ENCODE peak calls at places on chromosomes 12 and 14, in nine cellular contexts. O, W, L, K, Q, M, S, X and Y are unnamed samples.

GRCh38 chr12:106753526-106753925 is 21.0 kb upstream of the RIC8B start:
- DNase-seq in K (peak; percentile 65), W (no peak), L (peak; percentile 92), Q (no peak), M (no peak), S (no peak), O (no peak), X (no peak), Y (peak; percentile 24)

GRCh38 chr14:51219473-51220448 is 20.3 kb upstream of the TMX1 start:
- DNase-seq in S (no peak), L (peak; percentile 30), W (peak; percentile 71), O (peak; percentile 8), X (peak; percentile 35), M (no peak), K (no peak), Q (no peak), Y (no peak)

GRCh38 chr12:64656429-64656828 is 46.1 kb downstream of the RASSF3 start:
- DNase-seq in S (no peak), M (no peak), K (no peak), Q (no peak), X (peak; percentile 36), W (no peak), L (no peak), O (peak; percentile 67), Y (no peak)

GRCh38 chr12:107435520-107435919 is 250.1 kb upstream of the PWP1 start:
- DNase-seq in Q (no peak), O (no peak), L (no peak), S (no peak), K (no peak), M (no peak), X (no peak), W (no peak), Y (no peak)

GRCh38 chr12:19148860-19149259 is 19.3 kb downstream of the PLEKHA5 start:
- DNase-seq in L (no peak), M (no peak), W (no peak), Q (no peak), X (no peak), O (no peak), S (no peak), K (no peak), Y (no peak)

GRCh38 chr12:41604830-41605229 is 416.7 kb downstream of the PDZRN4 start:
- DNase-seq in K (no peak), S (no peak), L (no peak), X (peak; percentile 61), M (no peak), Q (peak; percentile 36), W (peak; percentile 4), O (no peak), Y (no peak)

GRCh38 chr12:48512855-48513254 is 12.6 kb upstream of the OR8S1 start:
- DNase-seq in X (no peak), M (no peak), L (no peak), W (no peak), Q (no peak), O (no peak), S (no peak), K (no peak), Y (no peak)

GRCh38 chr14:85688024-85688423 is 158.1 kb downstream of the FLRT2 start:
- DNase-seq in S (no peak), M (no peak), O (no peak), Q (no peak), L (no peak), K (no peak), W (peak; percentile 81), X (peak; percentile 42), Y (no peak)

GRCh38 chr12:26134540-26134939 is 9.7 kb upstream of the BHLHE41 start:
- DNase-seq in W (no peak), K (no peak), M (no peak), Q (no peak), X (no peak), O (no peak), L (no peak), S (no peak), Y (no peak)

DNA sequence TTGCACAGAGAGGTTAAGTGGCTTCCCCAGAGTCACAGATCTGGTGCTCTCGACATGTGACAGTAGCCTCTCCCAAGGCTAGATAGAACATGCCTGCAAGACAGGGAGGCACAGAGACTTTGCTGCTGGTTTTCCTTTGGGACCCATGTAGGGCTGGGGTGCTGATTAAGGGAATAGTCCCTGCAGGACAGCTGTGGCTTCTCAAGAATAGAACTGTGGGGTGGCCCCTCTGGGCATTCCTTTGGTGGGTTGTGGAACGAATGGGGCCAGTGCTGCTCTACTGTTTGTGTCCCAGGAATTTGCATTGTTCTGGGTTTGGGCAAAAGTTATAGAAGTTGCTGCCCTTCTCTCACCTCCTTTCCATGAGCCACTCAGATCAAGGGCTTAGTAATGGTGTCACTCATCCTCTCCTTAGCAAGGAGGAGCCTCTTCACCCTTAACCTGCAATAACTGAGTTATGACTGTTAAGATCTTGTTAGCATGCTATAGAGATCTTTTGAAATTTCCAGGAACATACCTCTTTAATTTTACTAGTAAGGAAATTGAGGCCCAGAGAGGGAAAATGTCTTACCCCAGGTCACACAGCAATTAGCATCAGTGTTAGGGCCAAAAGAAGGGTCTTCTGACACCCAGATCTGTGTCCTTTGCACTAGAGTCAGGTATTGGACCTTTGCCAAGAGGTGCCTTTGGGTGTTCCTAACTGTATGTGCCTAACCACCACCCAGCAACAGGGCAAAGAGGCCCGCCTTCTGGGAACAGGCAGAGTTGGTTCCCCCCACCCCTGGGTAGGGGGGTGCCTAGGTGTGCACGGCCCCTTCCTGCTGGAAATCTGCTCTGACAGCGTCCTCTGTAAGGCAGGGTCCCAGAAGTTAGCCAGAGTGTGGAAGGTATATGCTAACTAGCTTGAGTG is 31.4 kb downstream of the CD9 start:
- DNase-seq in Q (peak; percentile 65), X (no peak), S (no peak), O (no peak), M (no peak), L (no peak), W (no peak), K (no peak), Y (no peak)
- H3K27ac ChIP-seq in Q (peak overlapping the region; percentile 86), X (no peak overlapping the region), S (peak overlapping the region; percentile 97), O (peak overlapping the region; percentile 6), M (peak overlapping the region; percentile 67), L (no peak overlapping the region), W (no peak overlapping the region), K (no peak overlapping the region), Y (peak overlapping the region; percentile 37)

GRCh38 chr14:93997082-93997481 is at the start of gene CCDC197:
- DNase-seq in X (no peak), M (no peak), W (no peak), K (no peak), Q (no peak), O (no peak), S (peak; percentile 27), L (no peak), Y (no peak)
- H3K4me1 ChIP-seq in X (peaks cover 12% of the 10 kb centered on the region), M (peaks cover 41% of the 10 kb centered on the region), W (no peaks in the 10 kb centered on the region), K (peaks cover 6% of the 10 kb centered on the region), Q (no peaks in the 10 kb centered on the region), O (no peaks in the 10 kb centered on the region), S (peaks cover 33% of the 10 kb centered on the region), L (peaks cover 9% of the 10 kb centered on the region), Y (no peaks in the 10 kb centered on the region)

DNA sequence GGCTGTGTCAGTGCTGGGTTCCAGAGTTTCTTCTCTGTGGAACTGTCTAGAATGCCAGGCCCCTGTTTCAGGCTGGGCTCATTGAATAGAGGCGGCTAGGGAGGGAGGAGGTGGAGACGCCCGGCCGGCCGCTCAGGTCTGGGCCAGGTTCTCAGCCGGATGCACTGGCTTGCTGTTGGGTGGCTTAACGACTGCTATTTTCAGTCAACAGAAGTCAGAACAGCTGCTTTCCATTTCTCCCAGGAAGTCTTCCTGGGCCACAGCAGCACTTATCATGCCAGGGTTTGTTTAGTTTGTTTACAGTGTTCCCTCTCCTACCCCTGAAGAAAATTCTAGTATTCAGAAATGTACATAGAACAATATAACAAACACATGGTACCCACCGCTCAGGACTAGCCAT is 26.0 kb upstream of the VPS37B start:
- DNase-seq in Q (no peak), K (no peak), S (no peak), X (no peak), O (peak; percentile 23), L (no peak), M (no peak), W (peak; percentile 32), Y (no peak)
- H3K27ac ChIP-seq in Q (no peak overlapping the region), K (no peak overlapping the region), S (no peak overlapping the region), X (no peak overlapping the region), O (no peak overlapping the region), L (no peak overlapping the region), M (no peak overlapping the region), W (no peak overlapping the region), Y (no peak overlapping the region)

GRCh38 chr12:92334552-92334951 is 188.9 kb upstream of the BTG1 start:
- DNase-seq in S (peak; percentile 50), K (no peak), Q (no peak), O (no peak), W (no peak), L (no peak), X (no peak), M (no peak), Y (no peak)

GRCh38 chr12:92330654-92331053 is 185.0 kb upstream of the BTG1 start:
- DNase-seq in S (no peak), M (no peak), L (no peak), W (no peak), Q (no peak), K (no peak), X (no peak), O (no peak), Y (no peak)

GRCh38 chr12:92332552-92332951 is 186.9 kb upstream of the BTG1 start:
- DNase-seq in W (no peak), O (no peak), Q (no peak), X (no peak), K (no peak), S (no peak), L (no peak), M (no peak), Y (no peak)

GRCh38 chr12:92326877-92327276 is 181.2 kb upstream of the BTG1 start:
- DNase-seq in M (no peak), W (no peak), X (no peak), L (no peak), O (no peak), S (no peak), K (no peak), Q (no peak), Y (no peak)

DNA sequence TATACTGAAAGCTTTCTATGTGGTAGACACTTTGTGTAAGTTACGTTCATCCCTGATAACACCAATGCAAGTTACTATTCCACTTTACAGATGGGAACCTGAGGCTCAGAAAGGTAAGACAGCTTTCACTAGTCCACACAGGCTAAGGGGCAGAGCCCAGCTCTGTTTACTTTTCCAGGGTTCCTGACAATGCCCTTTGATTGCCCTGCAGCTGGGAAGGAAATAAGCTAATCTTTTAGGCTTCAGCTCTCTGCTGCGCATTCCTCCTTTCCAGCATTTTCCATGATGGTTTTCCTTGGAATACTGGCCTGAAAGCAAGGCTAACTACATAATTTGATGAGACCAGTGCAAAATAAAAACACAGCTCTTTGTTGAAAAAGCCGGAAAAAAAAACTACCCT is 185.7 kb upstream of the BTG1 start:
- DNase-seq in W (no peak), Q (no peak), O (no peak), K (no peak), M (no peak), X (no peak), L (no peak), S (no peak), Y (no peak)
- H3K4me1 ChIP-seq in W (no peaks in the 10 kb centered on the region), Q (no peaks in the 10 kb centered on the region), O (no peaks in the 10 kb centered on the region), K (peaks cover 20% of the 10 kb centered on the region), M (no peaks in the 10 kb centered on the region), X (no peaks in the 10 kb centered on the region), L (peaks cover 10% of the 10 kb centered on the region), S (no peaks in the 10 kb centered on the region), Y (peaks cover 4% of the 10 kb centered on the region)

DNA sequence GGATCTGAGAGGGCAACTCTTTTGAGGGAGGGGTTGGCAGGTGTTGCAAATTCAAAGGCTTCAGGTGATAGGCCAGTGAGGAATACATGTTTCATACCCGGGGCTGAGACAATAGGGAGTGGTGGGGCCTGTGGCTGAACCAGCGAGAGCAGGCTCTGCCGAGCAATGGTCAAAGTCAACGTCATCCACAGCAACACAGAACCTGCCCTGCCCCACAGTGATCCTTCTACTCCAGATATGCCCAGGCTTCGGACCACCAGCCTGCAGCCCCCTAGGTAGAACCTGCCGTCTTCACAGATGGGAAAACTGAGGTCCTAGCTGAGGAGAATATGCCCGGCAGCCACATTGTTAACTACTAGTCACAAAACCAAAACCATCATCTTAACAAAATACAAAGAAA is 4.1 kb downstream of the SERPINA1 start:
- DNase-seq in S (no peak), K (no peak), L (no peak), Q (no peak), X (no peak), M (no peak), W (no peak), O (no peak), Y (no peak)
- H3K27ac ChIP-seq in S (no peak overlapping the region), K (no peak overlapping the region), L (no peak overlapping the region), Q (no peak overlapping the region), X (no peak overlapping the region), M (no peak overlapping the region), W (no peak overlapping the region), O (no peak overlapping the region), Y (no peak overlapping the region)